ENCODE peak calls at places on chromosomes 3 and 15, in eight cellular contexts. One of them, this sample, is unnamed.
A peak's percentile ranks its signal among the peaks of the same experiment; 100 is the strongest.

GRCh38 chr15:32718082-32718821 is 448 bp downstream of the GREM1 start:
- DNase-seq in epithelial cell of esophagus: peak; percentile 37
- DNase-seq in tibial artery: no peak
- DNase-seq in fibroblast of pulmonary artery: no peak
- DNase-seq in GM12865: no peak
- DNase-seq in spleen: no peak
- DNase-seq in left ventricle myocardium inferior: no peak
- DNase-seq in astrocyte: no peak
- DNase-seq in this sample: no peak

GRCh38 chr3:67030785-67031740 is 33.0 kb downstream of the KBTBD8 start:
- DNase-seq in left ventricle myocardium inferior: no peak
- DNase-seq in fibroblast of pulmonary artery: no peak
- DNase-seq in epithelial cell of esophagus: no peak
- DNase-seq in tibial artery: no peak
- DNase-seq in astrocyte: no peak
- DNase-seq in spleen: no peak
- DNase-seq in GM12865: peak; percentile 61
- DNase-seq in this sample: no peak

GRCh38 chr15:52340093-52340492 is 44.5 kb upstream of the MYO5C start:
- DNase-seq in astrocyte: no peak
- DNase-seq in spleen: no peak
- DNase-seq in left ventricle myocardium inferior: no peak
- DNase-seq in fibroblast of pulmonary artery: no peak
- DNase-seq in tibial artery: no peak
- DNase-seq in GM12865: no peak
- DNase-seq in epithelial cell of esophagus: no peak
- DNase-seq in this sample: no peak

GRCh38 chr3:15330031-15330596 is 2.3 kb downstream of the SH3BP5 start:
- DNase-seq in epithelial cell of esophagus: no peak
- DNase-seq in GM12865: peak; percentile 26
- DNase-seq in spleen: no peak
- DNase-seq in fibroblast of pulmonary artery: peak; percentile 81
- DNase-seq in left ventricle myocardium inferior: peak; percentile 29
- DNase-seq in tibial artery: peak; percentile 83
- DNase-seq in astrocyte: peak; percentile 80
- DNase-seq in this sample: no peak

GRCh38 chr15:78740904-78741274 is 70.4 kb downstream of the ADAMTS7 start:
- DNase-seq in tibial artery: no peak
- DNase-seq in astrocyte: no peak
- DNase-seq in fibroblast of pulmonary artery: no peak
- DNase-seq in left ventricle myocardium inferior: no peak
- DNase-seq in GM12865: no peak
- DNase-seq in spleen: no peak
- DNase-seq in epithelial cell of esophagus: no peak
- DNase-seq in this sample: no peak

GRCh38 chr15:66783327-66784124 is 81.5 kb downstream of the SMAD6 start:
- DNase-seq in epithelial cell of esophagus: no peak
- DNase-seq in spleen: no peak
- DNase-seq in astrocyte: peak; percentile 33
- DNase-seq in fibroblast of pulmonary artery: no peak
- DNase-seq in tibial artery: peak; percentile 45
- DNase-seq in left ventricle myocardium inferior: no peak
- DNase-seq in GM12865: no peak
- DNase-seq in this sample: no peak

GRCh38 chr15:68218847-68219798 is 10.4 kb downstream of the CLN6 start:
- DNase-seq in epithelial cell of esophagus: no peak
- DNase-seq in GM12865: no peak
- DNase-seq in tibial artery: peak; percentile 35
- DNase-seq in astrocyte: no peak
- DNase-seq in spleen: no peak
- DNase-seq in left ventricle myocardium inferior: no peak
- DNase-seq in fibroblast of pulmonary artery: no peak
- DNase-seq in this sample: no peak

GRCh38 chr15:65987100-65987499 is 117.8 kb downstream of the RAB11A start:
- DNase-seq in tibial artery: no peak
- DNase-seq in epithelial cell of esophagus: no peak
- DNase-seq in GM12865: no peak
- DNase-seq in left ventricle myocardium inferior: no peak
- DNase-seq in fibroblast of pulmonary artery: no peak
- DNase-seq in astrocyte: no peak
- DNase-seq in spleen: no peak
- DNase-seq in this sample: no peak

GRCh38 chr3:73513260-73513659 is 111.5 kb downstream of the PDZRN3 start:
- DNase-seq in epithelial cell of esophagus: no peak
- DNase-seq in GM12865: no peak
- DNase-seq in fibroblast of pulmonary artery: no peak
- DNase-seq in spleen: no peak
- DNase-seq in astrocyte: no peak
- DNase-seq in left ventricle myocardium inferior: no peak
- DNase-seq in tibial artery: no peak
- DNase-seq in this sample: no peak

GRCh38 chr3:111690242-111690641 is 95.1 kb upstream of the ZBED2 start:
- DNase-seq in GM12865: peak; percentile 56
- DNase-seq in tibial artery: no peak
- DNase-seq in spleen: no peak
- DNase-seq in astrocyte: peak; percentile 85
- DNase-seq in epithelial cell of esophagus: peak; percentile 36
- DNase-seq in fibroblast of pulmonary artery: no peak
- DNase-seq in left ventricle myocardium inferior: no peak
- DNase-seq in this sample: peak; percentile 66

GRCh38 chr15:79025201-79025600 is 65.4 kb downstream of the RASGRF1 start:
- DNase-seq in left ventricle myocardium inferior: no peak
- DNase-seq in tibial artery: no peak
- DNase-seq in GM12865: peak; percentile 39
- DNase-seq in epithelial cell of esophagus: no peak
- DNase-seq in astrocyte: no peak
- DNase-seq in spleen: no peak
- DNase-seq in fibroblast of pulmonary artery: no peak
- DNase-seq in this sample: no peak

GRCh38 chr3:158260392-158260791 is 150.5 kb downstream of the RSRC1 start:
- DNase-seq in GM12865: no peak
- DNase-seq in left ventricle myocardium inferior: no peak
- DNase-seq in epithelial cell of esophagus: peak; percentile 24
- DNase-seq in astrocyte: no peak
- DNase-seq in spleen: no peak
- DNase-seq in tibial artery: no peak
- DNase-seq in fibroblast of pulmonary artery: no peak
- DNase-seq in this sample: no peak

GRCh38 chr15:69472046-69472445 is 19.4 kb downstream of the RPLP1 start:
- DNase-seq in astrocyte: no peak
- DNase-seq in GM12865: no peak
- DNase-seq in spleen: no peak
- DNase-seq in left ventricle myocardium inferior: no peak
- DNase-seq in tibial artery: no peak
- DNase-seq in fibroblast of pulmonary artery: no peak
- DNase-seq in epithelial cell of esophagus: no peak
- DNase-seq in this sample: no peak

GRCh38 chr15:51708013-51708412 is 26.7 kb downstream of the SCG3 start:
- DNase-seq in astrocyte: no peak
- DNase-seq in epithelial cell of esophagus: peak; percentile 17
- DNase-seq in tibial artery: no peak
- DNase-seq in fibroblast of pulmonary artery: no peak
- DNase-seq in GM12865: no peak
- DNase-seq in left ventricle myocardium inferior: no peak
- DNase-seq in spleen: no peak
- DNase-seq in this sample: no peak

GRCh38 chr15:68154923-68155559 is 50.1 kb downstream of the CALML4 start:
- DNase-seq in epithelial cell of esophagus: peak; percentile 65
- DNase-seq in tibial artery: no peak
- DNase-seq in fibroblast of pulmonary artery: peak; percentile 83
- DNase-seq in astrocyte: peak; percentile 40
- DNase-seq in GM12865: peak; percentile 52
- DNase-seq in left ventricle myocardium inferior: no peak
- DNase-seq in spleen: no peak
- DNase-seq in this sample: no peak

GRCh38 chr3:128232421-128233180 is 79.3 kb downstream of the EEFSEC start:
- DNase-seq in fibroblast of pulmonary artery: no peak
- DNase-seq in spleen: no peak
- DNase-seq in epithelial cell of esophagus: no peak
- DNase-seq in astrocyte: no peak
- DNase-seq in left ventricle myocardium inferior: no peak
- DNase-seq in GM12865: no peak
- DNase-seq in tibial artery: no peak
- DNase-seq in this sample: no peak

GRCh38 chr3:103787164-103787871 is 1352.5 kb downstream of the ZPLD1 start:
- DNase-seq in left ventricle myocardium inferior: no peak
- DNase-seq in fibroblast of pulmonary artery: no peak
- DNase-seq in tibial artery: no peak
- DNase-seq in GM12865: no peak
- DNase-seq in spleen: no peak
- DNase-seq in epithelial cell of esophagus: peak; percentile 62
- DNase-seq in astrocyte: no peak
- DNase-seq in this sample: no peak

GRCh38 chr3:193805448-193805847 is 212.4 kb downstream of the OPA1 start:
- DNase-seq in fibroblast of pulmonary artery: peak; percentile 95
- DNase-seq in spleen: no peak
- DNase-seq in epithelial cell of esophagus: peak; percentile 99
- DNase-seq in astrocyte: peak; percentile 98
- DNase-seq in GM12865: no peak
- DNase-seq in tibial artery: no peak
- DNase-seq in left ventricle myocardium inferior: peak; percentile 81
- DNase-seq in this sample: peak; percentile 94

GRCh38 chr3:62570888-62571287 is 197.5 kb upstream of the FEZF2 start:
- DNase-seq in epithelial cell of esophagus: no peak
- DNase-seq in fibroblast of pulmonary artery: no peak
- DNase-seq in left ventricle myocardium inferior: no peak
- DNase-seq in GM12865: no peak
- DNase-seq in tibial artery: no peak
- DNase-seq in spleen: no peak
- DNase-seq in astrocyte: no peak
- DNase-seq in this sample: no peak
- TF ChIP-seq CTCF in epithelial cell of esophagus: no peak
- TF ChIP-seq CTCF in fibroblast of pulmonary artery: no peak
- TF ChIP-seq CTCF in left ventricle myocardium inferior: no peak
- TF ChIP-seq CTCF in GM12865: no peak
- TF ChIP-seq CTCF in tibial artery: no peak
- TF ChIP-seq CTCF in spleen: no peak
- TF ChIP-seq CTCF in astrocyte: no peak
- TF ChIP-seq CTCF in this sample: no peak

GRCh38 chr3:34582054-34582453 is 783.6 kb downstream of the PDCD6IP start:
- DNase-seq in spleen: no peak
- DNase-seq in GM12865: no peak
- DNase-seq in tibial artery: no peak
- DNase-seq in epithelial cell of esophagus: no peak
- DNase-seq in left ventricle myocardium inferior: no peak
- DNase-seq in astrocyte: no peak
- DNase-seq in fibroblast of pulmonary artery: no peak
- DNase-seq in this sample: no peak
- TF ChIP-seq CTCF in spleen: no peak
- TF ChIP-seq CTCF in GM12865: no peak
- TF ChIP-seq CTCF in tibial artery: no peak
- TF ChIP-seq CTCF in epithelial cell of esophagus: no peak
- TF ChIP-seq CTCF in left ventricle myocardium inferior: no peak
- TF ChIP-seq CTCF in astrocyte: no peak
- TF ChIP-seq CTCF in fibroblast of pulmonary artery: no peak
- TF ChIP-seq CTCF in this sample: no peak

DNA sequence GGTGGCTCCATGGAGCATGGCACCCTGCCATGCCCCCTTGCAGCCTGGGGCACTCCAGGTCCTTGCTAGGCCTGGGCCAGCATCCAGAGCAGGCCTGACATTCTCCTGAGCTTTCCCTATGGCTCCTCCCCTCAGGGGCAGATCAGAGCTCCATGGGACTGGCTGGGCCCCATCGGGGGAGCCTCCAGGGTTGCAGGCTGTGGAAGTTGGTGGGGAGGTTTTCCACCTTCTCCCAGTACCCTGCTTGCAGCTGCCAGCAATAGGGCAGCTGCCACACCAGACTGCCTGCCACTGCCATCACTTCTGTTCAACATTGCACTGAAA is 75.7 kb upstream of the TP63 start:
- DNase-seq in left ventricle myocardium inferior: no peak
- DNase-seq in tibial artery: peak; percentile 57
- DNase-seq in astrocyte: no peak
- DNase-seq in spleen: no peak
- DNase-seq in GM12865: no peak
- DNase-seq in epithelial cell of esophagus: no peak
- DNase-seq in fibroblast of pulmonary artery: no peak
- DNase-seq in this sample: no peak
- TF ChIP-seq CTCF in left ventricle myocardium inferior: no peak
- TF ChIP-seq CTCF in tibial artery: no peak
- TF ChIP-seq CTCF in astrocyte: no peak
- TF ChIP-seq CTCF in spleen: no peak
- TF ChIP-seq CTCF in GM12865: no peak
- TF ChIP-seq CTCF in epithelial cell of esophagus: no peak
- TF ChIP-seq CTCF in fibroblast of pulmonary artery: no peak
- TF ChIP-seq CTCF in this sample: no peak

GRCh38 chr3:107432013-107432515 is 54.8 kb downstream of the CCDC54 start:
- DNase-seq in astrocyte: peak; percentile 16
- DNase-seq in fibroblast of pulmonary artery: peak; percentile 21
- DNase-seq in tibial artery: no peak
- DNase-seq in GM12865: no peak
- DNase-seq in spleen: no peak
- DNase-seq in left ventricle myocardium inferior: no peak
- DNase-seq in epithelial cell of esophagus: peak; percentile 38
- DNase-seq in this sample: no peak
- TF ChIP-seq CTCF in astrocyte: no peak
- TF ChIP-seq CTCF in fibroblast of pulmonary artery: no peak
- TF ChIP-seq CTCF in tibial artery: peak; percentile 7
- TF ChIP-seq CTCF in GM12865: no peak
- TF ChIP-seq CTCF in spleen: no peak
- TF ChIP-seq CTCF in left ventricle myocardium inferior: no peak
- TF ChIP-seq CTCF in epithelial cell of esophagus: no peak
- TF ChIP-seq CTCF in this sample: no peak

DNA sequence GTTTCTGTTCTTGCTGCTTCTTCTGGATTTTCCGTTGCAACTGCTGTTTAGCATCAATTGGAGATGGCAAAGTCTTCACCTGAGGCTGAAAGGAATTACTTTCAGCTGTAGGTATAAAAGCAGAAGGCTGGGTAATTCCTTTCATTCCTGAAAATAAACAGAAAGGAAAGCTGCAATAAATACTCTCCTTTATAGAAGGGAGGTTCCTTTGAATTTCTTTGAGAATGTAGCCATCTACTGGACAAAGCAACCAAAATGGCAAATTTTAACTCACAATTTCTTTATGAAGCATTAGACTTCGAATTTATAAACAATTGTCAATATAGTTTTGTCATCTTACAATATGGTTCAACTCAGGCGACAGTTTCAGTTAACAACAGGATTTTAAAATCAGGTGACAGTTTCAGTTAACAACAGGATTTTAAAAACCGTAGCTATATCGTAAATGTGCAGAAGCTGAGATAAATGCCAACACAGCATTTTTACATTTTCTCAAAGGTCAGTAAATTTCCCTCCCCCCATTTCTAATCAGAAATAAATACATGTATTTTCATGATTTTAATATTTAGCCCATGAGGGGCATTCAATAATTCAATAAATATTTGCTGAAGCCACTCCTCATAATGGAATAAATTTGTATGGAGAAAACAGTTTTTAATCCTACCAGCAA is 105.0 kb upstream of the NEDD4 start:
- DNase-seq in spleen: no peak
- DNase-seq in astrocyte: no peak
- DNase-seq in left ventricle myocardium inferior: no peak
- DNase-seq in tibial artery: no peak
- DNase-seq in fibroblast of pulmonary artery: no peak
- DNase-seq in epithelial cell of esophagus: no peak
- DNase-seq in GM12865: no peak
- DNase-seq in this sample: no peak
- TF ChIP-seq CTCF in spleen: no peak
- TF ChIP-seq CTCF in astrocyte: no peak
- TF ChIP-seq CTCF in left ventricle myocardium inferior: no peak
- TF ChIP-seq CTCF in tibial artery: no peak
- TF ChIP-seq CTCF in fibroblast of pulmonary artery: no peak
- TF ChIP-seq CTCF in epithelial cell of esophagus: no peak
- TF ChIP-seq CTCF in GM12865: no peak
- TF ChIP-seq CTCF in this sample: peak; percentile 46